ENCODE peak calls at places on chromosomes 6 and 20, in four cellular contexts. R, P, C and O are unnamed samples.

GRCh38 chr6:119158057-119158848 is 79.8 kb upstream of the FAM184A start:
- DNase-seq in C (no peak), R (peak; percentile 56), P (no peak), O (no peak)

GRCh38 chr20:15817351-15817750 is 755.9 kb downstream of the KIF16B start:
- DNase-seq in R (no peak), P (no peak), C (no peak), O (no peak)

GRCh38 chr20:34720266-34720665 is 16.1 kb downstream of the TP53INP2 start:
- DNase-seq in C (no peak), P (no peak), R (no peak), O (no peak)

GRCh38 chr20:56750430-56750829 is 121.3 kb downstream of the TFAP2C start:
- DNase-seq in R (no peak), P (no peak), C (peak; percentile 71), O (peak; percentile 34)

GRCh38 chr6:159044899-159045727 is at the start of gene TAGAP:
- DNase-seq in R (peak; percentile 68), P (peak; percentile 75), C (no peak), O (peak; percentile 48)

GRCh38 chr20:57612916-57613315 is 7.3 kb downstream of the ZBP1 start:
- DNase-seq in C (no peak), R (peak; percentile 5), P (no peak), O (no peak)

GRCh38 chr6:127103482-127103881 is 15.0 kb upstream of the RSPO3 start:
- DNase-seq in R (no peak), P (no peak), C (no peak), O (no peak)

GRCh38 chr20:35443003-35443402 is 5.0 kb upstream of the GDF5 start:
- DNase-seq in R (no peak), C (no peak), P (no peak), O (no peak)

GRCh38 chr6:203663-204062 is 88.6 kb upstream of the DUSP22 start:
- DNase-seq in C (no peak), R (no peak), P (no peak), O (no peak)

DNA sequence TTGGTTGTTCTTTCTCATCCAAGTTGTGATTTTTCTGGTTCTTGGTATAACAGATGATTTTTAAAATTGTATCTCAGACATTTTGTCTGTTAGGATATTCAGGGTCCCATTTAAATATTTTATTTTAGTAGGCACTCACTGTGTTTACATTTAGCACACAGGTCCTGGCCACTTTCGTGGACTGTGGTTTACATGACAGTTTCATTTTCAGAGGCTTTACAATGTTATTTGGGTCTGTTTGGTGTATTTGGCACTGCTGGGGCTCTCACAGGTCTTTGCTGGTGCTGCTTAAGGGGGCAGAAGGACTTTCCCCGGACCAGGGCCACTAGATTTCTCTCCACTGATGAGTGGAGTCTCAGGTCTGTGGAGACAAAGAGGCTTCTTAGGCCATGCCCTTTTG is 75.5 kb upstream of the TGM3 start:
- DNase-seq in P (no peak), C (no peak), R (no peak), O (no peak)
- H3K27ac ChIP-seq in P (no peak overlapping the region), C (no peak overlapping the region), R (no peak overlapping the region), O (no peak overlapping the region)

GRCh38 chr6:89028774-89029173 is 51.8 kb upstream of the PNRC1 start:
- DNase-seq in R (no peak), P (no peak), C (no peak), O (no peak)

GRCh38 chr6:89032599-89032998 is 48.0 kb upstream of the PNRC1 start:
- DNase-seq in P (no peak), R (no peak), C (no peak), O (no peak)

GRCh38 chr6:89037156-89037900 is 43.2 kb upstream of the PNRC1 start:
- DNase-seq in C (no peak), R (no peak), P (no peak), O (no peak)

GRCh38 chr6:89035252-89036106 is 45.1 kb upstream of the PNRC1 start:
- DNase-seq in R (peak; percentile 66), P (peak; percentile 89), C (no peak), O (peak; percentile 70)

GRCh38 chr6:89034586-89035251 is 45.8 kb upstream of the PNRC1 start:
- DNase-seq in P (no peak), R (no peak), C (peak; percentile 20), O (peak; percentile 68)
- H3K4me3 ChIP-seq in P (no peak overlapping the region), R (peak overlapping the region; percentile 6), C (no peak overlapping the region), O (peak overlapping the region; percentile 54)

GRCh38 chr6:166770216-166771116 is 143.4 kb upstream of the RPS6KA2 start:
- DNase-seq in C (no peak), P (no peak), R (no peak), O (no peak)
- H3K27ac ChIP-seq in C (no peak overlapping the region), P (no peak overlapping the region), R (no peak overlapping the region), O (no peak overlapping the region)

GRCh38 chr6:62202078-62202477 is 83.9 kb downstream of the KHDRBS2 start:
- DNase-seq in R (no peak), C (no peak), P (no peak), O (no peak)
- H3K4me3 ChIP-seq in R (no peak overlapping the region), C (no peak overlapping the region), P (no peak overlapping the region), O (no peak overlapping the region)

DNA sequence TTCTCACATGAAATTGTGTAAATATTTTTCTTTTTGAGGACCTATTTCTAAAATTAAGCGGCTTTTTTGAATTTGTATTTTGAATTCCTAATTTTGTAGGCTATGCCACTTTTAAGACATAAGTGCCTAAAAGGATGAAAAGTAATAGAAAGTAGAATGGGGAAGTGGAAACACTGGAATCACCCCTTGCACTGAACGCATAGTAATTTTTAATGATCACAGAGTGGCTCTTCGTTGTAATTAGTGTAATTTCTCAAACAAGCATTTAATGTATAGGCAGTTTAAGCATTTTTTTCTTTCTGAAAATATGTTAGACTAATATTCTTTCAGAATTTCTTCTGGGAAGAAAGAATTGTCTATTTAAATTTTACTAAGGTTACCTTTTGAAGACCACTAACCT is 73.2 kb downstream of the ARID1B start:
- DNase-seq in R (no peak), C (no peak), P (no peak), O (no peak)
- H3K27ac ChIP-seq in R (no peak overlapping the region), C (no peak overlapping the region), P (no peak overlapping the region), O (no peak overlapping the region)

GRCh38 chr20:37905969-37906613 is 3.2 kb downstream of the VSTM2L start:
- DNase-seq in C (no peak), P (no peak), R (no peak), O (no peak)

GRCh38 chr20:37907677-37908397 is 4.9 kb downstream of the VSTM2L start:
- DNase-seq in R (no peak), P (no peak), C (peak; percentile 85), O (no peak)

GRCh38 chr20:37904845-37905244 is 1.9 kb downstream of the VSTM2L start:
- DNase-seq in C (no peak), P (no peak), R (no peak), O (no peak)

GRCh38 chr20:37904008-37904675 is 1.2 kb downstream of the VSTM2L start:
- DNase-seq in C (no peak), P (no peak), R (no peak), O (no peak)

DNA sequence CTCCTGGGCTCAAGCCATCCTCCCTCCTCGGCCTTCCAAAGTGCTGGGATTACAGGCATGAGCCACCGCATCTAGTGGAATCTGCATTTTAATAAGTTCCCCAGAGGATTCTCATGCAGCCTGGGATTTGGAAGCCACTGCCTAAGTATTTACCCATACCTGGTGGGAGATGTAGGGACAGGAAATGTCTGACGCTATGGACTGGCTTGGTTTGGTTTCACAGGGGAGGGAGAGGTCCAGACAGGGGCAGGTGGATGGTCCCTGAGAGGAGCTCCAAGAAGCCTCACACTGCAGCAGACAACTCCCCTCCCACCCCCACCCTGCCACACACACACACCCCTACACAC is 4.4 kb downstream of the VSTM2L start:
- DNase-seq in C (no peak), P (no peak), R (no peak), O (no peak)
- H3K4me3 ChIP-seq in C (peak overlapping the region; percentile 20), P (no peak overlapping the region), R (no peak overlapping the region), O (no peak overlapping the region)